ENCODE peak calls at places on chromosomes 5 and 9, in six cellular contexts. W, V, I, L, F and G are unnamed samples. For H3K4me1 and H3K27me3, the result is how much of the 10 kb centered on the place peaks cover.

GRCh38 chr5:146541956-146542849 is 26.2 kb upstream of the GPR151 start:
- DNase-seq in I (peak), W (peak), V (peak), F (peak), L (peak), G (peak)

GRCh38 chr9:76949865-76950264 is 44.0 kb upstream of the PRUNE2 start:
- DNase-seq in V (no peak), I (no peak), W (no peak), F (no peak), L (no peak), G (no peak)

GRCh38 chr5:52693279-52693678 is 94.4 kb upstream of the ITGA1 start:
- DNase-seq in F (peak), L (peak), W (peak), I (peak), V (no peak), G (no peak)

GRCh38 chr9:109012009-109012875 is 1.1 kb downstream of the CTNNAL1 start:
- DNase-seq in F (peak), I (peak), L (peak), V (peak), W (peak), G (peak)

GRCh38 chr9:19989213-19989612 is 200.4 kb upstream of the SLC24A2 start:
- DNase-seq in L (no peak), F (no peak), W (no peak), I (no peak), V (no peak), G (no peak)

GRCh38 chr9:109437286-109437685 is 60.8 kb downstream of the PTPN3 start:
- DNase-seq in W (peak), F (no peak), V (no peak), I (no peak), L (no peak), G (no peak)

GRCh38 chr5:56429110-56429561 is 196.0 kb upstream of the ANKRD55 start:
- DNase-seq in L (no peak), F (peak), I (no peak), W (peak), V (no peak), G (no peak)

GRCh38 chr9:117224676-117225075 is 190.2 kb downstream of the ASTN2 start:
- DNase-seq in W (no peak), L (no peak), V (no peak), I (peak), F (no peak), G (no peak)

GRCh38 chr9:20507431-20507830 is 114.9 kb downstream of the MLLT3 start:
- DNase-seq in F (no peak), I (no peak), L (no peak), W (no peak), V (no peak), G (no peak)

GRCh38 chr5:179165421-179166170 is 105.4 kb downstream of the ZNF354C start:
- DNase-seq in W (no peak), I (no peak), L (no peak), F (no peak), V (no peak), G (no peak)

GRCh38 chr5:111494350-111494999 is 17.9 kb downstream of the STARD4 start:
- DNase-seq in I (no peak), L (no peak), F (no peak), W (no peak), V (no peak), G (no peak)

GRCh38 chr5:116844015-116844414 is 269.4 kb upstream of the SEMA6A start:
- DNase-seq in V (no peak), L (no peak), F (no peak), I (no peak), W (no peak), G (no peak)

GRCh38 chr9:34158362-34158869 is 20.4 kb upstream of the UBAP1 start:
- DNase-seq in W (peak), L (peak), V (peak), I (peak), F (no peak), G (no peak)

GRCh38 chr9:7690007-7690406 is 109.6 kb downstream of the DMAC1 start:
- DNase-seq in F (no peak), W (no peak), L (no peak), I (no peak), V (no peak), G (no peak)

GRCh38 chr9:16058131-16058549 is 505.3 kb downstream of the CCDC171 start:
- DNase-seq in I (peak), V (no peak), W (no peak), L (peak), F (no peak), G (peak)

GRCh38 chr5:77353251-77353650 is 138.9 kb downstream of the WDR41 start:
- DNase-seq in I (no peak), F (no peak), V (no peak), L (no peak), W (no peak), G (no peak)

GRCh38 chr5:20570486-20570885 is 582.5 kb upstream of the CDH18 start:
- DNase-seq in F (no peak), W (no peak), V (no peak), L (no peak), I (no peak), G (no peak)

GRCh38 chr9:88418715-88419540 is 30.7 kb downstream of the SPIN1 start:
- DNase-seq in I (no peak), F (no peak), W (peak), V (no peak), L (peak), G (no peak)

GRCh38 chr9:79694676-79695400 is 123.1 kb downstream of the TLE4 start:
- DNase-seq in L (peak), F (no peak), W (no peak), V (peak), I (peak), G (no peak)

GRCh38 chr5:51187953-51188591 is 195.2 kb upstream of the ISL1 start:
- DNase-seq in V (no peak), I (peak), F (no peak), L (no peak), W (no peak), G (no peak)

GRCh38 chr9:27865031-27865438 is 291.8 kb upstream of the C9orf72 start:
- DNase-seq in V (no peak), I (no peak), W (no peak), L (peak), F (no peak), G (no peak)

GRCh38 chr9:27247756-27248155 is 49.2 kb downstream of the EQTN start:
- DNase-seq in L (peak), F (no peak), W (peak), V (peak), I (peak), G (no peak)

GRCh38 chr9:137031904-137032639 is at the start of gene FUT7:
- DNase-seq in L (no peak), I (no peak), F (no peak), V (no peak), W (no peak), G (peak)

GRCh38 chr9:109975574-109976327 is 195.8 kb downstream of the PALM2AKAP2 start:
- DNase-seq in I (no peak), L (peak), V (no peak), F (no peak), W (no peak), G (no peak)

GRCh38 chr9:36101916-36102741 is 34.4 kb upstream of the GLIPR2 start:
- DNase-seq in V (no peak), F (no peak), W (peak), I (peak), L (peak), G (no peak)

GRCh38 chr9:135501261-135502167 is 1.0 kb downstream of the MRPS2 start:
- DNase-seq in V (no peak), W (peak), F (no peak), L (peak), I (peak), G (no peak)

GRCh38 chr5:122723606-122724352 is 51.1 kb upstream of the SNX2 start:
- DNase-seq in I (peak), L (peak), W (no peak), F (no peak), V (no peak), G (no peak)

GRCh38 chr5:96721351-96721970 is 59.3 kb downstream of the CAST start:
- DNase-seq in L (peak), W (peak), I (no peak), F (no peak), V (no peak), G (no peak)

GRCh38 chr5:68251386-68251785 is 35.8 kb downstream of the PIK3R1 start:
- DNase-seq in I (peak), F (peak), V (no peak), L (no peak), W (no peak), G (peak)

GRCh38 chr5:135568241-135568640 is 10.6 kb downstream of the CXCL14 start:
- DNase-seq in F (no peak), L (no peak), I (no peak), W (no peak), V (no peak), G (no peak)

GRCh38 chr5:125160787-125161502 is 414.5 kb upstream of the ZNF608 start:
- DNase-seq in L (no peak), I (peak), W (no peak), F (no peak), V (peak), G (no peak)

GRCh38 chr5:35877655-35878054 is 21.0 kb downstream of the IL7R start:
- DNase-seq in I (no peak), L (no peak), F (no peak), W (no peak), V (no peak), G (no peak)

GRCh38 chr5:1526151-1526631 is 2.4 kb upstream of the LPCAT1 start:
- DNase-seq in F (no peak), I (no peak), V (no peak), L (no peak), W (no peak), G (no peak)

GRCh38 chr5:133995341-133995740 is 9.4 kb downstream of the VDAC1 start:
- DNase-seq in L (peak), F (no peak), W (peak), I (peak), V (no peak), G (no peak)

GRCh38 chr9:129783516-129784361 is 19.2 kb upstream of the TOR1B start:
- DNase-seq in W (peak), I (peak), F (peak), V (peak), L (peak), G (peak)

GRCh38 chr5:473344-474192 is 30.6 kb downstream of the EXOC3 start:
- DNase-seq in F (peak), W (peak), L (peak), V (peak), I (peak), G (peak)

GRCh38 chr5:157839157-157839795 is 19.7 kb downstream of the CLINT1 start:
- DNase-seq in W (no peak), L (no peak), F (no peak), I (no peak), V (no peak), G (no peak)

GRCh38 chr5:170523830-170524229 is 20.0 kb downstream of the KCNIP1 start:
- DNase-seq in V (no peak), L (no peak), F (no peak), I (no peak), W (no peak), G (no peak)

DNA sequence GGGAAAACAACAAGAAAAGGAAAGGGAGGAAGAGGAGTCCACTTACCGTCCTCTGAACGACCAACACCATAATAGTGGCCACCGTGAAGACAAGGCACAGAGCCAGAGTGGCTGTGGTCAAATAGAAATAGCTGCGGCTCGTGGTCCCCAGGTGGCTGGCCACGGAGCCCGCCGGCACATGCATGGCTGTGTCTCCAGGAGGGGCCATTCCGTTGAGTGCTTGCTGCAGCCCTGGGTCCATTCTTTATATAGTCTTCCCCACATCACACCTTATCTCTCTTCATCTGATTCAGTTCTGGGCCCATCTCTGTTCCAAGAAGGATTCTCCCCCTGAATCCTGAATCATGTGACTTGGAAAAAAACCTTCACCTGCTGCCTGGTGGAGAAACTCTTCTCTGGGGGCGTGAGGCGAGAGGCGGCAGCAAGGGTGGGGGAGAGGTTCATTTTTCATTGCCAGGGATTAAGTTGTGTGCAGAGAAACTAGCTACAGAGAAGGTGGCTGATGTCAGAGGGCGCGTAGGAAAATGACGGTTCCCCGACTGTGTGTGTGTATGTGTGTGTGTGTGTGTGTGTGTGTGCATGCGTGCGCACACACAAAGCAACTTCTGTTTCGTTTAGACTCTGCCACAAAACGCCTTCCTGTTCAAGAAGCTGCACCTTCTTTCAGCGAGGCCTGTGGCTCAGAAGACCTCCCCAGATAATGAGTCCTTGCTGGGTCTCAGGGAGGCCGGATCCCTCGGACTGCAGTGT is at the start of gene TNFSF8:
- DNase-seq in W (peak), V (no peak), F (no peak), I (no peak), L (no peak), G (peak)
- H3K27ac ChIP-seq in W (peak), V (no peak), F (peak), I (no peak), L (no peak), G (peak)

GRCh38 chr5:177606071-177607051 is 6.4 kb downstream of the B4GALT7 start:
- DNase-seq in F (no peak), V (no peak), L (no peak), W (no peak), I (no peak), G (no peak)
- H3K4me1 ChIP-seq in F (under half), V (under half), L (under half), W (under half), I (under half), G (under half)

DNA sequence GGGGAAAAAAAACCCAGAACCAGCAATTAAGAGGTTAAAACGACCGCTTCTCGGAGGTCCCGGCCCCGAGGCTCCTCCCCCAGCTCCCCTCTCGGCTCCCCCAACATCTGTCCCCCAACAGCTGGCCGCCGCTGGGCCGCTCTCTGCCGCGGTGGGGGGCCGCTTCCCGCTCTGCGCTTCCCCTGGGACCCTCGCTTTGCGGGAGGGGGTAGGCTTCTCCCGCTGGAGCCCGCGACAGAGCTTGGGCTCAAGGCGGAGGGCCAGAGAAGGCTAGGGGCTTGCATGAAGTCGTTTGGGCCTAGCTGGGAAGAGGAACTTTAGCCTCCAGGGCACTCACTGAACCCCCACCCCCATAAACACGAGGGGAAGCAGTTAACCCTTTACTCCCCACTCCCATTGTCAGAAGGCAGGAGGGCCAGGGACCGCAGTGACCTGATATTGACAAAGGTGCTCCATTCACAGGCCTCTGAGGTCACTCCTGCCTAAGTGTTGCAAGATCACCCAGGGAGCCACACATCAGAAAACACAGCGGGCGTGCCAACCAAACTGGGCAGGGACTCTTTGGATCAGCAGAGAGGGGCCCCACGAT is 7.4 kb downstream of the LHX6 start:
- DNase-seq in W (no peak), I (peak), V (no peak), F (no peak), L (no peak), G (no peak)
- H3K27me3 ChIP-seq in W (half or more), I (half or more), V (half or more), F (half or more), L (half or more), G (under half)

GRCh38 chr5:14698495-14698894 is 34.0 kb downstream of the OTULIN start:
- DNase-seq in W (no peak), V (no peak), L (no peak), F (no peak), I (no peak), G (no peak)

GRCh38 chr5:14699159-14699558 is 34.6 kb downstream of the OTULIN start:
- DNase-seq in L (no peak), V (no peak), I (no peak), W (no peak), F (no peak), G (no peak)

GRCh38 chr5:14701556-14701955 is 37.0 kb downstream of the OTULIN start:
- DNase-seq in V (no peak), I (no peak), W (no peak), F (no peak), L (no peak), G (no peak)

GRCh38 chr5:14700478-14701436 is 36.2 kb downstream of the OTULIN start:
- DNase-seq in V (no peak), W (no peak), L (no peak), F (no peak), I (no peak), G (no peak)

DNA sequence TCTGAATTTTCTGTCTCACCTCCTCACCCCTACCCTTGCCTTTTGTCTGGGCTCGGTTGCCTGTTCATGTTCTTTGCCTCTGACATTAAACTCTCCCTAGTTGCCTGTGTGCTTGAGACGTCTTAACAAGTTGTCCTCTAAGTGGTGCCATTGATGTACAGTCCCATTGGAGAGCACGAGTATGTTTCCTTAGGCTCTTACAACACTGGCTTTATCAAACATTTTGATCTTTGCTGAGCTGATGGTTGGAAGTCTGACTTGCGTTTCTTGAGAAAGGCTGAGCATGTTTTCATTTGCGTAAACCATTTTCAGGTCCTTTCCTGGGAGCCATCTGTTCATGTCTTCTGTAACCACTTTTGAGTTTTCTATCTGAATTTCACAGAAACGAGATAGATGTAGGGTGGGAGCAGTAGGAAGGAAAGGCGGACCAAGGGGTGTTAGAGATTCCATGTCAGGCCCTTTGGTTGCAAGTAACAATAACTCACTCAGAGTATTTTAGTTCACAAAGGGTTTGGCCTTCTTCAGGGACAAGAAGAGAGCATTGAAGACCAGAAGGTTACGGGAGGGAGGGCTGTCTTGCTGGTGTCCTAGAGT is 35.4 kb downstream of the OTULIN start:
- DNase-seq in W (no peak), L (no peak), I (no peak), V (no peak), F (no peak), G (no peak)
- H3K27ac ChIP-seq in W (no peak), L (no peak), I (no peak), V (no peak), F (peak), G (no peak)

DNA sequence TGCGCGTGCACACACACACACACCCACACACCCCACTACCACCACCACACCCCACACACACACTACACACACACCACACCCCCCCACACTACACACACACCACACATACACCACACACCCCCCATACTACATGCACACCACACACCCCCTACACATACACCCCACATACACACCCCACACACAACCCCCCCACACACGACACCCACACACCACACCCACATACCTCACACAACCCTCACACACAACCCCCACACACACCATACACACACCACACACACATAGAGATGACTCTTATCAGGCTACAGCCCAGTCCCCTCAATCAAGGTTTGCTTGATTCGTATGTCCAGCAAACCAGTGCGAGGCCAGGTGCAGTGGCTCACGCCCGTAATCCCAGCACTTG is 25.7 kb downstream of the SLC46A2 start:
- DNase-seq in W (no peak), L (no peak), F (no peak), I (no peak), V (no peak), G (no peak)
- H3K4me1 ChIP-seq in W (under half), L (under half), F (under half), I (under half), V (under half), G (under half)

GRCh38 chr5:175448276-175448675 is 4.3 kb upstream of the DRD1 start:
- DNase-seq in F (no peak), W (no peak), V (no peak), I (peak), L (no peak), G (no peak)
- H3K27me3 ChIP-seq in F (half or more), W (under half), V (half or more), I (under half), L (half or more), G (under half)

GRCh38 chr9:124149992-124150391 is 107.8 kb upstream of the NEK6 start:
- DNase-seq in L (peak), I (peak), F (no peak), W (no peak), V (no peak), G (no peak)
- H3K27ac ChIP-seq in L (no peak), I (no peak), F (no peak), W (no peak), V (no peak), G (no peak)

DNA sequence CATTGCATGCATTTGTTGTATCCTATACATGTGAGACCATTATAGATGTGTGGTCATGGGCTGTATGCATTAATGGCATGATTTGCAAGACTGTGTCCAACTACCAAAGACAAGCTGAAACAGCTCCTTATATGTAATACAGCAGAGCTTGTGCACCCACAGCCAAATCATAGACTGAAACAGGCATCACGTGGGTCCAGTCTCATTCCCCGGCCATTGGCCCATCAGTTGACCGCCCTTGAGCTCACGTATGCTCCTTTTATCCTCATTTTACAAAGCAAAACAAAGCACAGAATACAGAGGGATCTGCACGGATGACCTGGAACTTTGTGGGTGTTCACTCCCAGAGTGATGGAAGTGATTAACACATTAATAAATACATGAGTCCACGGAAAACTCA is 109.1 kb downstream of the ROR2 start:
- DNase-seq in L (no peak), I (no peak), V (no peak), W (no peak), F (no peak), G (no peak)
- H3K4me1 ChIP-seq in L (under half), I (under half), V (under half), W (under half), F (under half), G (under half)